ENCODE peak calls at places on chromosomes 2 and 18, in seven cellular contexts. One of them, this sample, is unnamed.

GRCh38 chr2:29114514-29114840 is 738 bp upstream of the CLIP4 start:
- DNase-seq in neural crest cell: no peak
- DNase-seq in heart right ventricle: no peak
- DNase-seq in stimulated activated CD4-positive, alpha-beta T cell treated with anti-CD3 and anti-CD28 coated beads, Interleukin-4, amount 100 ng/mL, for 24 hours: no peak
- DNase-seq in MV-4-11: no peak
- DNase-seq in GM23338: no peak
- DNase-seq in glutamatergic neuron: peak
- DNase-seq in this sample: no peak

GRCh38 chr2:23624378-23624777 is 239.4 kb downstream of the KLHL29 start:
- DNase-seq in neural crest cell: no peak
- DNase-seq in heart right ventricle: no peak
- DNase-seq in stimulated activated CD4-positive, alpha-beta T cell treated with anti-CD3 and anti-CD28 coated beads, Interleukin-4, amount 100 ng/mL, for 24 hours: peak
- DNase-seq in MV-4-11: peak
- DNase-seq in GM23338: peak
- DNase-seq in glutamatergic neuron: peak
- DNase-seq in this sample: peak

GRCh38 chr2:219467736-219468075 is 31.0 kb upstream of the GMPPA start:
- DNase-seq in neural crest cell: no peak
- DNase-seq in heart right ventricle: no peak
- DNase-seq in stimulated activated CD4-positive, alpha-beta T cell treated with anti-CD3 and anti-CD28 coated beads, Interleukin-4, amount 100 ng/mL, for 24 hours: no peak
- DNase-seq in MV-4-11: no peak
- DNase-seq in GM23338: no peak
- DNase-seq in glutamatergic neuron: no peak
- DNase-seq in this sample: no peak

GRCh38 chr2:15731889-15732271 is 140.2 kb downstream of the DDX1 start:
- DNase-seq in neural crest cell: no peak
- DNase-seq in heart right ventricle: no peak
- DNase-seq in stimulated activated CD4-positive, alpha-beta T cell treated with anti-CD3 and anti-CD28 coated beads, Interleukin-4, amount 100 ng/mL, for 24 hours: no peak
- DNase-seq in MV-4-11: no peak
- DNase-seq in GM23338: no peak
- DNase-seq in glutamatergic neuron: no peak
- DNase-seq in this sample: no peak

GRCh38 chr18:75531851-75532241 is 104.3 kb upstream of the SMIM21 start:
- DNase-seq in neural crest cell: no peak
- DNase-seq in heart right ventricle: no peak
- DNase-seq in stimulated activated CD4-positive, alpha-beta T cell treated with anti-CD3 and anti-CD28 coated beads, Interleukin-4, amount 100 ng/mL, for 24 hours: no peak
- DNase-seq in MV-4-11: no peak
- DNase-seq in GM23338: peak
- DNase-seq in glutamatergic neuron: no peak
- DNase-seq in this sample: no peak

GRCh38 chr18:11005528-11005927 is 143.8 kb downstream of the PIEZO2 start:
- DNase-seq in neural crest cell: no peak
- DNase-seq in heart right ventricle: no peak
- DNase-seq in stimulated activated CD4-positive, alpha-beta T cell treated with anti-CD3 and anti-CD28 coated beads, Interleukin-4, amount 100 ng/mL, for 24 hours: no peak
- DNase-seq in MV-4-11: no peak
- DNase-seq in GM23338: no peak
- DNase-seq in glutamatergic neuron: peak
- DNase-seq in this sample: no peak

GRCh38 chr18:76456823-76457222 is 38.2 kb downstream of the ZNF516 start:
- DNase-seq in neural crest cell: no peak
- DNase-seq in heart right ventricle: no peak
- DNase-seq in stimulated activated CD4-positive, alpha-beta T cell treated with anti-CD3 and anti-CD28 coated beads, Interleukin-4, amount 100 ng/mL, for 24 hours: no peak
- DNase-seq in MV-4-11: no peak
- DNase-seq in GM23338: no peak
- DNase-seq in glutamatergic neuron: no peak
- DNase-seq in this sample: no peak

GRCh38 chr18:46622451-46622850 is 34.6 kb downstream of the LOXHD1 start:
- DNase-seq in neural crest cell: no peak
- DNase-seq in heart right ventricle: no peak
- DNase-seq in stimulated activated CD4-positive, alpha-beta T cell treated with anti-CD3 and anti-CD28 coated beads, Interleukin-4, amount 100 ng/mL, for 24 hours: no peak
- DNase-seq in MV-4-11: no peak
- DNase-seq in GM23338: no peak
- DNase-seq in glutamatergic neuron: no peak
- DNase-seq in this sample: no peak

GRCh38 chr2:60530660-60531276 is 22.7 kb downstream of the BCL11A start:
- DNase-seq in neural crest cell: no peak
- DNase-seq in heart right ventricle: peak
- DNase-seq in stimulated activated CD4-positive, alpha-beta T cell treated with anti-CD3 and anti-CD28 coated beads, Interleukin-4, amount 100 ng/mL, for 24 hours: no peak
- DNase-seq in MV-4-11: peak
- DNase-seq in GM23338: peak
- DNase-seq in glutamatergic neuron: peak
- DNase-seq in this sample: no peak

GRCh38 chr2:196263181-196263747 is 91.9 kb upstream of the STK17B start:
- DNase-seq in neural crest cell: no peak
- DNase-seq in heart right ventricle: no peak
- DNase-seq in stimulated activated CD4-positive, alpha-beta T cell treated with anti-CD3 and anti-CD28 coated beads, Interleukin-4, amount 100 ng/mL, for 24 hours: peak
- DNase-seq in MV-4-11: peak
- DNase-seq in GM23338: no peak
- DNase-seq in glutamatergic neuron: no peak
- DNase-seq in this sample: peak

GRCh38 chr2:99898649-99899048 is 243.7 kb downstream of the AFF3 start:
- DNase-seq in neural crest cell: no peak
- DNase-seq in heart right ventricle: no peak
- DNase-seq in stimulated activated CD4-positive, alpha-beta T cell treated with anti-CD3 and anti-CD28 coated beads, Interleukin-4, amount 100 ng/mL, for 24 hours: no peak
- DNase-seq in MV-4-11: no peak
- DNase-seq in GM23338: no peak
- DNase-seq in glutamatergic neuron: no peak
- DNase-seq in this sample: no peak

GRCh38 chr2:144516417-144516980 is 3.4 kb downstream of the ZEB2 start:
- DNase-seq in neural crest cell: no peak
- DNase-seq in heart right ventricle: no peak
- DNase-seq in stimulated activated CD4-positive, alpha-beta T cell treated with anti-CD3 and anti-CD28 coated beads, Interleukin-4, amount 100 ng/mL, for 24 hours: no peak
- DNase-seq in MV-4-11: no peak
- DNase-seq in GM23338: peak
- DNase-seq in glutamatergic neuron: peak
- DNase-seq in this sample: peak

GRCh38 chr2:148903294-148903693 is 28.3 kb downstream of the KIF5C start:
- DNase-seq in neural crest cell: no peak
- DNase-seq in heart right ventricle: no peak
- DNase-seq in stimulated activated CD4-positive, alpha-beta T cell treated with anti-CD3 and anti-CD28 coated beads, Interleukin-4, amount 100 ng/mL, for 24 hours: no peak
- DNase-seq in MV-4-11: no peak
- DNase-seq in GM23338: no peak
- DNase-seq in glutamatergic neuron: no peak
- DNase-seq in this sample: no peak

GRCh38 chr2:198717451-198717850 is 740.3 kb downstream of the SATB2 start:
- DNase-seq in neural crest cell: no peak
- DNase-seq in heart right ventricle: no peak
- DNase-seq in stimulated activated CD4-positive, alpha-beta T cell treated with anti-CD3 and anti-CD28 coated beads, Interleukin-4, amount 100 ng/mL, for 24 hours: no peak
- DNase-seq in MV-4-11: no peak
- DNase-seq in GM23338: peak
- DNase-seq in glutamatergic neuron: no peak
- DNase-seq in this sample: no peak

GRCh38 chr2:164747786-164748433 is 93.7 kb downstream of the COBLL1 start:
- DNase-seq in neural crest cell: no peak
- DNase-seq in heart right ventricle: peak
- DNase-seq in stimulated activated CD4-positive, alpha-beta T cell treated with anti-CD3 and anti-CD28 coated beads, Interleukin-4, amount 100 ng/mL, for 24 hours: no peak
- DNase-seq in MV-4-11: no peak
- DNase-seq in GM23338: no peak
- DNase-seq in glutamatergic neuron: no peak
- DNase-seq in this sample: no peak

GRCh38 chr18:22394428-22394827 is 23.3 kb downstream of the CTAGE1 start:
- DNase-seq in neural crest cell: no peak
- DNase-seq in heart right ventricle: no peak
- DNase-seq in stimulated activated CD4-positive, alpha-beta T cell treated with anti-CD3 and anti-CD28 coated beads, Interleukin-4, amount 100 ng/mL, for 24 hours: no peak
- DNase-seq in MV-4-11: no peak
- DNase-seq in GM23338: no peak
- DNase-seq in glutamatergic neuron: no peak
- DNase-seq in this sample: no peak

GRCh38 chr18:32907656-32908441 is 135.0 kb upstream of the KLHL14 start:
- DNase-seq in neural crest cell: no peak
- DNase-seq in heart right ventricle: no peak
- DNase-seq in stimulated activated CD4-positive, alpha-beta T cell treated with anti-CD3 and anti-CD28 coated beads, Interleukin-4, amount 100 ng/mL, for 24 hours: no peak
- DNase-seq in MV-4-11: no peak
- DNase-seq in GM23338: no peak
- DNase-seq in glutamatergic neuron: no peak
- DNase-seq in this sample: no peak

GRCh38 chr2:237552911-237553310 is 13.5 kb upstream of the PRLH start:
- DNase-seq in neural crest cell: no peak
- DNase-seq in heart right ventricle: no peak
- DNase-seq in stimulated activated CD4-positive, alpha-beta T cell treated with anti-CD3 and anti-CD28 coated beads, Interleukin-4, amount 100 ng/mL, for 24 hours: no peak
- DNase-seq in MV-4-11: no peak
- DNase-seq in GM23338: no peak
- DNase-seq in glutamatergic neuron: no peak
- DNase-seq in this sample: no peak

GRCh38 chr2:108413731-108414130 is 35.3 kb upstream of the GCC2 start:
- DNase-seq in neural crest cell: no peak
- DNase-seq in heart right ventricle: no peak
- DNase-seq in stimulated activated CD4-positive, alpha-beta T cell treated with anti-CD3 and anti-CD28 coated beads, Interleukin-4, amount 100 ng/mL, for 24 hours: no peak
- DNase-seq in MV-4-11: no peak
- DNase-seq in GM23338: no peak
- DNase-seq in glutamatergic neuron: no peak
- DNase-seq in this sample: no peak

GRCh38 chr2:150097891-150098595 is 389.4 kb downstream of the RND3 start:
- DNase-seq in neural crest cell: no peak
- DNase-seq in heart right ventricle: no peak
- DNase-seq in stimulated activated CD4-positive, alpha-beta T cell treated with anti-CD3 and anti-CD28 coated beads, Interleukin-4, amount 100 ng/mL, for 24 hours: no peak
- DNase-seq in MV-4-11: peak
- DNase-seq in GM23338: no peak
- DNase-seq in glutamatergic neuron: no peak
- DNase-seq in this sample: no peak

GRCh38 chr2:240235149-240235803 is 94.8 kb upstream of the OTOS start:
- DNase-seq in neural crest cell: no peak
- DNase-seq in heart right ventricle: peak
- DNase-seq in stimulated activated CD4-positive, alpha-beta T cell treated with anti-CD3 and anti-CD28 coated beads, Interleukin-4, amount 100 ng/mL, for 24 hours: no peak
- DNase-seq in MV-4-11: no peak
- DNase-seq in GM23338: no peak
- DNase-seq in glutamatergic neuron: no peak
- DNase-seq in this sample: no peak

GRCh38 chr2:70897203-70897976 is 38.3 kb upstream of the ATP6V1B1 start:
- DNase-seq in neural crest cell: no peak
- DNase-seq in heart right ventricle: no peak
- DNase-seq in stimulated activated CD4-positive, alpha-beta T cell treated with anti-CD3 and anti-CD28 coated beads, Interleukin-4, amount 100 ng/mL, for 24 hours: no peak
- DNase-seq in MV-4-11: no peak
- DNase-seq in GM23338: no peak
- DNase-seq in glutamatergic neuron: no peak
- DNase-seq in this sample: no peak

GRCh38 chr2:37181726-37182684 is 6.5 kb downstream of the SULT6B1 start:
- DNase-seq in neural crest cell: no peak
- DNase-seq in heart right ventricle: no peak
- DNase-seq in stimulated activated CD4-positive, alpha-beta T cell treated with anti-CD3 and anti-CD28 coated beads, Interleukin-4, amount 100 ng/mL, for 24 hours: no peak
- DNase-seq in MV-4-11: no peak
- DNase-seq in GM23338: no peak
- DNase-seq in glutamatergic neuron: no peak
- DNase-seq in this sample: no peak